ENCODE peak calls at places on chromosomes 16 and 17, in four cellular contexts. One of them, this sample, is unnamed.

GRCh38 chr17:68679882-68680281 is 78.7 kb upstream of the FAM20A start:
- DNase-seq in left cardiac atrium: no peak
- DNase-seq in endothelial cell: no peak
- DNase-seq in upper lobe of left lung: no peak
- DNase-seq in this sample: no peak

GRCh38 chr17:3658784-3659449 is 9.5 kb downstream of the TAX1BP3 start:
- DNase-seq in endothelial cell: no peak
- DNase-seq in left cardiac atrium: no peak
- DNase-seq in upper lobe of left lung: peak
- DNase-seq in this sample: no peak

GRCh38 chr17:40564195-40564882 is 933 bp downstream of the CCR7 start:
- DNase-seq in upper lobe of left lung: no peak
- DNase-seq in endothelial cell: no peak
- DNase-seq in left cardiac atrium: no peak
- DNase-seq in this sample: peak

GRCh38 chr17:80331820-80332219 is 71.2 kb downstream of the RNF213 start:
- DNase-seq in endothelial cell: no peak
- DNase-seq in left cardiac atrium: no peak
- DNase-seq in upper lobe of left lung: no peak
- DNase-seq in this sample: peak

GRCh38 chr17:70563301-70563820 is 394.0 kb downstream of the KCNJ2 start:
- DNase-seq in left cardiac atrium: no peak
- DNase-seq in endothelial cell: no peak
- DNase-seq in upper lobe of left lung: no peak
- DNase-seq in this sample: peak

GRCh38 chr17:980406-981291 is 1.1 kb upstream of the NXN start:
- DNase-seq in endothelial cell: peak
- DNase-seq in left cardiac atrium: peak
- DNase-seq in upper lobe of left lung: peak
- DNase-seq in this sample: peak

GRCh38 chr17:8518858-8519257 is 83.2 kb downstream of the NDEL1 start:
- DNase-seq in left cardiac atrium: no peak
- DNase-seq in upper lobe of left lung: no peak
- DNase-seq in endothelial cell: no peak
- DNase-seq in this sample: no peak

GRCh38 chr16:9039208-9039607 is 52.2 kb upstream of the HAPSTR1 start:
- DNase-seq in left cardiac atrium: no peak
- DNase-seq in endothelial cell: peak
- DNase-seq in upper lobe of left lung: no peak
- DNase-seq in this sample: no peak

GRCh38 chr17:20315821-20316220 is 151.5 kb downstream of the LGALS9B start:
- DNase-seq in endothelial cell: no peak
- DNase-seq in left cardiac atrium: no peak
- DNase-seq in upper lobe of left lung: no peak
- DNase-seq in this sample: no peak

GRCh38 chr17:46063239-46063638 is 64.2 kb downstream of the STH start:
- DNase-seq in endothelial cell: no peak
- DNase-seq in left cardiac atrium: no peak
- DNase-seq in upper lobe of left lung: no peak
- DNase-seq in this sample: no peak

GRCh38 chr17:34993031-34993430 is 12.7 kb downstream of the LIG3 start:
- DNase-seq in endothelial cell: no peak
- DNase-seq in left cardiac atrium: no peak
- DNase-seq in upper lobe of left lung: no peak
- DNase-seq in this sample: no peak

This sample was measured in D341Med.